ENCODE peak calls at places on chromosomes 7 and 10, in eight cellular contexts. X is amniotic stem cell; N is stimulated activated CD8-positive, alpha-beta memory T cell treated with anti-CD3 and anti-CD28 coated beads, Interleukin-12 subunit alpha, Interleukin-12 subunit beta, amount 100 ng/mL, for 4 hours; R is progenitor cell of endocrine pancreas; K is uterus; M is brain microvascular endothelial cell; S is GM10248; C is hypothalamus. B is an unnamed sample.

GRCh38 chr7:108468246-108468645 is 12.0 kb upstream of the NRCAM start:
- DNase-seq in C (no peak), N (no peak), K (no peak), M (no peak), X (no peak), S (no peak), R (no peak), B (no peak)

GRCh38 chr7:101507327-101507726 is 121.8 kb downstream of the MYL10 start:
- DNase-seq in K (no peak), R (no peak), X (no peak), M (no peak), C (no peak), S (no peak), N (no peak), B (no peak)

GRCh38 chr10:102262744-102263370 is 17.5 kb downstream of the GBF1 start:
- DNase-seq in S (no peak), R (no peak), M (no peak), K (no peak), N (no peak), X (no peak), C (no peak), B (no peak)

GRCh38 chr10:77422491-77423338 is 214.9 kb downstream of the KCNMA1 start:
- DNase-seq in R (no peak), S (no peak), N (no peak), C (no peak), X (no peak), K (peak), M (peak), B (no peak)

GRCh38 chr10:14858338-14858925 is 20.2 kb upstream of the SUV39H2 start:
- DNase-seq in M (no peak), S (no peak), N (no peak), C (no peak), R (no peak), K (no peak), X (no peak), B (no peak)

GRCh38 chr7:119963654-119964053 is 309.3 kb upstream of the KCND2 start:
- DNase-seq in M (peak), C (no peak), S (no peak), N (no peak), X (no peak), R (no peak), K (no peak), B (no peak)

GRCh38 chr7:13132314-13132713 is 444.9 kb downstream of the ARL4A start:
- DNase-seq in S (no peak), N (no peak), K (no peak), X (no peak), C (no peak), M (no peak), R (no peak), B (no peak)

GRCh38 chr7:30994206-30995100 is 30.7 kb downstream of the GHRHR start:
- DNase-seq in C (no peak), X (no peak), R (no peak), K (no peak), M (no peak), N (no peak), S (no peak), B (no peak)

GRCh38 chr10:131899695-131900349 is 986 bp upstream of the PPP2R2D start:
- DNase-seq in K (no peak), N (no peak), X (no peak), S (no peak), M (no peak), C (no peak), R (no peak), B (no peak)

B was measured in stimulated activated effector memory CD8-positive, alpha-beta T cell treated with anti-CD3 and anti-CD28 coated beads, Interleukin-12 subunit alpha, Interleukin-12 subunit beta, amount 100 ng/mL, for 72 hours.